ENCODE peak calls at places on chromosomes 13 and 19, in four cellular contexts. L, M, T and G are unnamed samples.

GRCh38 chr19:13356686-13357280 is 149.5 kb downstream of the CACNA1A start:
- DNase-seq in L (no peak), T (no peak), M (no peak), G (no peak)

GRCh38 chr19:48341006-48341405 is 15.7 kb downstream of the EMP3 start:
- DNase-seq in T (no peak), L (no peak), M (no peak), G (no peak)

GRCh38 chr13:23610966-23611486 is 40.8 kb downstream of the TNFRSF19 start:
- DNase-seq in T (no peak), M (no peak), L (no peak), G (no peak)

GRCh38 chr19:4722671-4723464 is 774 bp downstream of the DPP9 start:
- DNase-seq in M (no peak), L (peak), T (no peak), G (no peak)

GRCh38 chr19:46898731-46899130 is 37.9 kb downstream of the ARHGAP35 start:
- DNase-seq in M (no peak), L (no peak), T (no peak), G (no peak)

GRCh38 chr13:24304620-24305019 is 4.8 kb upstream of the C1QTNF9 start:
- DNase-seq in M (no peak), T (no peak), L (no peak), G (no peak)

GRCh38 chr19:1211494-1212234 is 6.1 kb downstream of the STK11 start:
- DNase-seq in L (no peak), T (no peak), M (no peak), G (no peak)

GRCh38 chr13:48265217-48265815 is 32.3 kb downstream of the ITM2B start:
- DNase-seq in M (peak), T (no peak), L (no peak), G (no peak)

GRCh38 chr13:19818223-19818842 is 35.6 kb upstream of the PSPC1 start:
- DNase-seq in T (peak), L (peak), M (no peak), G (peak)

GRCh38 chr13:40116008-40116407 is 460.5 kb downstream of the COG6 start:
- DNase-seq in T (peak), M (peak), L (peak), G (peak)

GRCh38 chr19:5207806-5208205 is 132.8 kb downstream of the PTPRS start:
- DNase-seq in L (no peak), T (no peak), M (no peak), G (no peak)

DNA sequence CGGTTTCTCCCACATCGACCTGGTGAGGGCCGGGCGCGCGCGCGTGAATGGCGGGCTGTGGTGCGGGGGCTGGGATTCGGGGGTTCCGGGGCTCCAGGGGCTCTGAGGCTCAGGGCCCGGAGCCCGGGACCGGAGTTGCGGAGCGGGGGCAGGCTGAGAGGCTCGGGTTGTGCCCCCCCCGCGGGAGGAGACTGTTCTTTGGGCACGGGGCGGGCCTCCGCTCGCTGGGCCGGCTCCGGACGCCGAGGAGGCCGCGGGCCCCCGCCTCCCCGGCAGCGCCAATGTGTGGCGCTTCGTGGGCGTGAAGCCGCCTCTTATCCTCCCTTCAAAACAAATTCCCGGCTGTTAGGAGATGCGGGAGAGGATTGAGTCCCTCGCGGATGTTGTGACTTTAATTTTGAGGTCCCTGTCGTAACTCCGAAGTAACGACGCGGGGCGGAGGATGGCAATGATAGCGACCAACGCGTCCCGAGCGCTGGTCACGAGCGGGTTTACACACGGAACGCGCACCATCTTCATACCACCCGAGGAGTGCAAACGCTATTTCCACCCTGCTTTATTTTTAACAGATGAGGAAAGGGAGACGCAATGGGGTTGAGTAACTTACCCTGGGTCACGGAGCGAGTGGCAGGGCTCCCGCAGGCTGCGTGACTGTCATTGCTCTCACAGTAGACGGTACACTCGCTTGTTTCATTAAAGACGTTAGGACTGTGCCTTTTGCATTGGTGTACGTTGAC is 536 bp downstream of the UBA2 start:
- DNase-seq in M (no peak), L (peak), T (peak), G (peak)
- TF ChIP-seq TARDBP in M (no peak), L (no peak), T (no peak), G (no peak)

GRCh38 chr19:45474191-45474940 is 6.6 kb downstream of the FOSB start:
- DNase-seq in M (no peak), T (no peak), L (no peak), G (no peak)
- TF ChIP-seq FOXK2 in M (no peak), T (no peak), L (no peak), G (no peak)

GRCh38 chr19:29596080-29596479 is 10.0 kb upstream of the POP4 start:
- DNase-seq in M (no peak), L (peak), T (no peak), G (no peak)
- TF ChIP-seq BHLHE40 in M (no peak), L (no peak), T (no peak), G (no peak)

DNA sequence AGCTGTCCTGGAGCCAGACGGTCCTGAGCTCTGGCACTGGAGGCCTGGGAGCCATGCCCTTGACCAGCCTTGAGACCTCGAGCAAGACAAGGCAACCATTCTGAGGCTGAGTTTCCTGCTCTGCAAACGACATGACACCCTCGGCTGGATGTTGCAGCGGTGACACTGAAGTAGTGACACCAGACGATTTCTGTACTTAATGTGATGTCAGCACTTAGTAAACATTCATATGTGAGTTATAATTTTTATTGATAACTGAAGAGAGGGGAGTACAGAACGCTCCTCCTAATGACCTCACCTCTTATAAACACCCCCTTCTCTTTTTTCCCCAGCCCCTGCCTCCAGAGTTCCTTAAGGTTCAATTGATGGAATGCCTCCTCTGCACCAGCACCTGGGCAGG is 5.8 kb downstream of the NDUFA3 start:
- DNase-seq in L (no peak), T (no peak), M (no peak), G (no peak)
- TF ChIP-seq TARDBP in L (no peak), T (no peak), M (no peak), G (no peak)

DNA sequence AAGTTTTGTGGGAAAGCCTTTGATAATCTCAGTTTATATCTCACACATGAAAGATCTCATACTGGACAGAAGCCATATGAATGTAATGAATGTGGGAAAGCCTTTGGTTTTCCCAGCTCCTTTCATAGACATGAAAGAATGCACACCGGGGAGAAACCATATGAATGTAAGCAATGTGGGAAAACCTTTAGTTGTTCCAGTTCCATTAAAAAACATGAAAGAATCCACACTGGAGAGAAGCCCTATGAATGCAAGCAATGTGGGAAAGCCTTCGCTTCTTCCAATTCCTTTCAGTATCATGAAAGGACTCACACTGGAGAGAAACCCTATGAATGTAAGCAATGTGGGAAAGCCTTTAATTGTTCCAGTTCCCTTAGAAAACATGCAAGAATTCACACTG is 54.8 kb downstream of the ZNF627 start:
- DNase-seq in L (no peak), T (no peak), M (no peak), G (no peak)
- TF ChIP-seq FOXK2 in L (no peak), T (no peak), M (no peak), G (no peak)

DNA sequence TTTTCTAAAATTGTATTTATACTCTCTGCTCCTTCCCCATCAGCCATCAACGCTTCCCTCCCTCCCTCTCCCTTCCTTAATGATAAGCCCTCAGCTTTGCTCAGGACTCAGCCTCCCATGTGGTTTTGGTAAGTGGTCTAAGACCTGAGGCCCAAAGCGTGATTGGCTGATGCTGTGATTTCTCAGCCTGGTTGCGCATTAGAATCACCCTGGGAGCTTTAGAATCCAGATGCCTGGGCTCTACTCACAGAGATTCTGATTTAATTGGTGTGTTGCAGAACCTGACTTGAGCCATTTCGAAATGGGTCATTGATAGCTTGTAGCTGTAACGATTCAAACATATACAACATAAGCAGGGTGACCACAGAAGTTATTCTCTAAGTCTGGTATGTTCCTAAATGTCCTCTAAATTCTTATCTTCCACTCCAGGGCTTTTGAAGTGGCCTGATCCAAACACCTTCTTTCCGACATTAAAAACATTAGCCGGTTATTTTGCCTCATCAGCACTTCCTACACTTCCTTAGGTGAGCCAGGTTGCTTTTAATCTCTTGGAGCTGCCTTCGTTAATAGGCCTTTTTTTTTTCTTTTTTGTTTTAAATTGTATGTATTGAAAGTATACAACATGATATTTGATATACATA is 60.6 kb downstream of the LRCH1 start:
- DNase-seq in T (no peak), M (no peak), L (no peak), G (no peak)
- TF ChIP-seq BHLHE40 in T (no peak), M (no peak), L (no peak), G (no peak)